ENCODE peak calls at places on chromosomes 12 and 14, in seven cellular contexts. One of them, this sample, is unnamed.

GRCh38 chr12:125081427-125081826 is 16.2 kb downstream of the AACS start:
- DNase-seq in HCT116: no peak
- DNase-seq in K562: no peak
- DNase-seq in HepG2: no peak
- DNase-seq in H1: no peak
- DNase-seq in SK-N-SH: no peak
- DNase-seq in GM12878: no peak
- DNase-seq in this sample: no peak

GRCh38 chr14:90491868-90492560 is 95.2 kb downstream of the CALM1 start:
- DNase-seq in HCT116: no peak
- DNase-seq in K562: peak; percentile 1
- DNase-seq in HepG2: no peak
- DNase-seq in H1: no peak
- DNase-seq in SK-N-SH: peak; percentile 70
- DNase-seq in GM12878: no peak
- DNase-seq in this sample: no peak

GRCh38 chr12:2344892-2345291 is 292.1 kb downstream of the CACNA1C start:
- DNase-seq in HCT116: no peak
- DNase-seq in K562: no peak
- DNase-seq in HepG2: no peak
- DNase-seq in H1: no peak
- DNase-seq in SK-N-SH: no peak
- DNase-seq in GM12878: no peak
- DNase-seq in this sample: no peak

GRCh38 chr12:125098676-125099406 is 33.6 kb downstream of the AACS start:
- DNase-seq in HCT116: no peak
- DNase-seq in K562: no peak
- DNase-seq in HepG2: no peak
- DNase-seq in H1: no peak
- DNase-seq in SK-N-SH: no peak
- DNase-seq in GM12878: no peak
- DNase-seq in this sample: no peak

GRCh38 chr12:113005759-113006158 is 27.4 kb downstream of the OAS2 start:
- DNase-seq in HCT116: peak; percentile 4
- DNase-seq in K562: peak; percentile 41
- DNase-seq in HepG2: no peak
- DNase-seq in H1: no peak
- DNase-seq in SK-N-SH: peak; percentile 40
- DNase-seq in GM12878: no peak
- DNase-seq in this sample: no peak

GRCh38 chr14:92813201-92813600 is 19.1 kb downstream of the GOLGA5 start:
- DNase-seq in HCT116: no peak
- DNase-seq in K562: no peak
- DNase-seq in HepG2: no peak
- DNase-seq in H1: no peak
- DNase-seq in SK-N-SH: no peak
- DNase-seq in GM12878: no peak
- DNase-seq in this sample: no peak

GRCh38 chr12:65536876-65537661 is 258.6 kb downstream of the MSRB3 start:
- DNase-seq in HCT116: peak; percentile 100
- DNase-seq in K562: no peak
- DNase-seq in HepG2: no peak
- DNase-seq in H1: no peak
- DNase-seq in SK-N-SH: no peak
- DNase-seq in GM12878: no peak
- DNase-seq in this sample: no peak

GRCh38 chr14:69538766-69539165 is 35.9 kb downstream of the CCDC177 start:
- DNase-seq in HCT116: no peak
- DNase-seq in K562: no peak
- DNase-seq in HepG2: no peak
- DNase-seq in H1: no peak
- DNase-seq in SK-N-SH: no peak
- DNase-seq in GM12878: no peak
- DNase-seq in this sample: no peak

GRCh38 chr14:51996148-51996746 is 6.9 kb downstream of the RTRAF start:
- DNase-seq in HCT116: no peak
- DNase-seq in K562: no peak
- DNase-seq in HepG2: no peak
- DNase-seq in H1: no peak
- DNase-seq in SK-N-SH: no peak
- DNase-seq in GM12878: no peak
- DNase-seq in this sample: peak; percentile 41

GRCh38 chr14:91280129-91280528 is 35.6 kb upstream of the GPR68 start:
- DNase-seq in HCT116: no peak
- DNase-seq in K562: no peak
- DNase-seq in HepG2: no peak
- DNase-seq in H1: no peak
- DNase-seq in SK-N-SH: no peak
- DNase-seq in GM12878: no peak
- DNase-seq in this sample: no peak

GRCh38 chr12:62762645-62763044 is 172.3 kb downstream of the PPM1H start:
- DNase-seq in HCT116: no peak
- DNase-seq in K562: no peak
- DNase-seq in HepG2: no peak
- DNase-seq in H1: no peak
- DNase-seq in SK-N-SH: no peak
- DNase-seq in GM12878: no peak
- DNase-seq in this sample: no peak

GRCh38 chr14:103867523-103867953 is 20.2 kb upstream of the PPP1R13B start:
- DNase-seq in HCT116: no peak
- DNase-seq in K562: no peak
- DNase-seq in HepG2: no peak
- DNase-seq in H1: peak; percentile 50
- DNase-seq in SK-N-SH: peak; percentile 45
- DNase-seq in GM12878: no peak
- DNase-seq in this sample: no peak

GRCh38 chr14:21039585-21040369 is 2.4 kb upstream of the RNASE7 start:
- DNase-seq in HCT116: peak; percentile 41
- DNase-seq in K562: no peak
- DNase-seq in HepG2: peak; percentile 85
- DNase-seq in H1: peak; percentile 53
- DNase-seq in SK-N-SH: peak; percentile 56
- DNase-seq in GM12878: no peak
- DNase-seq in this sample: peak; percentile 79

GRCh38 chr14:76867536-76868452 is 41.6 kb downstream of the LRRC74A start:
- DNase-seq in HCT116: no peak
- DNase-seq in K562: no peak
- DNase-seq in HepG2: no peak
- DNase-seq in H1: no peak
- DNase-seq in SK-N-SH: no peak
- DNase-seq in GM12878: no peak
- DNase-seq in this sample: no peak

GRCh38 chr12:104746689-104747088 is 211.4 kb downstream of the SLC41A2 start:
- DNase-seq in HCT116: no peak
- DNase-seq in K562: no peak
- DNase-seq in HepG2: no peak
- DNase-seq in H1: no peak
- DNase-seq in SK-N-SH: no peak
- DNase-seq in GM12878: no peak
- DNase-seq in this sample: no peak

GRCh38 chr14:33612184-33612479 is 338.7 kb downstream of the EGLN3 start:
- DNase-seq in HCT116: no peak
- DNase-seq in K562: no peak
- DNase-seq in HepG2: no peak
- DNase-seq in H1: no peak
- DNase-seq in SK-N-SH: no peak
- DNase-seq in GM12878: no peak
- DNase-seq in this sample: no peak

GRCh38 chr12:79874665-79875064 is 60.2 kb downstream of the PPP1R12A start:
- DNase-seq in HCT116: no peak
- DNase-seq in K562: no peak
- DNase-seq in HepG2: no peak
- DNase-seq in H1: no peak
- DNase-seq in SK-N-SH: no peak
- DNase-seq in GM12878: no peak
- DNase-seq in this sample: no peak
- TF ChIP-seq JUND in HCT116: no peak
- TF ChIP-seq JUND in K562: no peak
- TF ChIP-seq JUND in HepG2: no peak
- TF ChIP-seq JUND in H1: no peak
- TF ChIP-seq JUND in SK-N-SH: no peak
- TF ChIP-seq JUND in GM12878: no peak
- TF ChIP-seq JUND in this sample: no peak

DNA sequence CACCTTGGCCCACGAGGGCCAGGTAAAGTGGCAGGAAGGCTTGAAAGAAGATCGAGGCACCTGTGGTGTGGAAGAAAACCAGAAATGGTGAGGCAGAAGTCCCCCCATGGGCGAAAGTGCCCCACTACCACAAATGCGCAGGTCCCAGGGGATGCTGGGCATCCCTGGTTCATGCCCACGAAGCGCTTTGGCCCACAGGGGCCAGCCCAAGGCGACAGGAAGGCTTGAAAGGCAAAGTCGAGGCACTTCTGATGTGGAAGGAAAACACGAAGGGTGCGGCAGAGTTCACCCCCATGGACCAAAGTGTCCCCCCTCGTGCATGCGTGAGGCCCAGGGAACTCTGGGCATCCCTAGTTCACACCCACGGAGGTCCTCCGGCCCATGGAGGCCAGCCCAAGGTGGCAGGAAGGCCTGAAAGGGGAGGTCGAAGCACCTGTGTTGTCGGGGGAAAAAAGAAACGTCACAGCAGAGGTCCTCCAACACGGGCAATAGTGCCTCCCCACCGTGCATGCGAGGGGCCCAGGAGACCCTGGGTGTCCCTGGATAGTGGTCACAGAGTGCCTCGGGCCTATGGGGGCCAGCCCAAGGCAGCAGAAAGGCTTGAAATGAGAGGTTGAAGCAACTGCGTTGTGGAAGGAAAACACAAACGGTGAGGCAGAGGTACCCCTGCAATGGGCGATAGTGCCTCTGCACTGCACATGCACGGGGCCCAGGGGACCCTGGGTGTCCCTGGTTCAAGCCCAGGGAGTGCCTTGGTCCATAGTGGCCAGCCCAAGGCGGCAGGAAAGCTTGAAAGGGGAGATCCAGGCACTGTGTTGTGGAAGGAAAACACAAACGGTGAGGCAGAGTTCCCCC is 373.9 kb downstream of the ALG10 start:
- DNase-seq in HCT116: no peak
- DNase-seq in K562: peak; percentile 3
- DNase-seq in HepG2: no peak
- DNase-seq in H1: peak; percentile 3
- DNase-seq in SK-N-SH: peak; percentile 1
- DNase-seq in GM12878: no peak
- DNase-seq in this sample: no peak
- TF ChIP-seq JUND in HCT116: no peak
- TF ChIP-seq JUND in K562: no peak
- TF ChIP-seq JUND in HepG2: no peak
- TF ChIP-seq JUND in H1: no peak
- TF ChIP-seq JUND in SK-N-SH: no peak
- TF ChIP-seq JUND in GM12878: no peak
- TF ChIP-seq JUND in this sample: no peak

GRCh38 chr14:104974146-104974541 is 4.0 kb downstream of the AHNAK2 start:
- DNase-seq in HCT116: no peak
- DNase-seq in K562: no peak
- DNase-seq in HepG2: no peak
- DNase-seq in H1: no peak
- DNase-seq in SK-N-SH: no peak
- DNase-seq in GM12878: no peak
- DNase-seq in this sample: no peak

GRCh38 chr14:104971447-104972240 is 6.5 kb downstream of the AHNAK2 start:
- DNase-seq in HCT116: no peak
- DNase-seq in K562: no peak
- DNase-seq in HepG2: no peak
- DNase-seq in H1: no peak
- DNase-seq in SK-N-SH: no peak
- DNase-seq in GM12878: no peak
- DNase-seq in this sample: no peak

GRCh38 chr14:104974665-104975390 is 3.3 kb downstream of the AHNAK2 start:
- DNase-seq in HCT116: no peak
- DNase-seq in K562: no peak
- DNase-seq in HepG2: no peak
- DNase-seq in H1: no peak
- DNase-seq in SK-N-SH: no peak
- DNase-seq in GM12878: no peak
- DNase-seq in this sample: no peak

GRCh38 chr14:104972301-104973211 is 5.6 kb downstream of the AHNAK2 start:
- DNase-seq in HCT116: peak; percentile 86
- DNase-seq in K562: no peak
- DNase-seq in HepG2: no peak
- DNase-seq in H1: no peak
- DNase-seq in SK-N-SH: no peak
- DNase-seq in GM12878: no peak
- DNase-seq in this sample: peak; percentile 87

GRCh38 chr14:104973215-104974145 is 4.7 kb downstream of the AHNAK2 start:
- DNase-seq in HCT116: peak; percentile 98
- DNase-seq in K562: no peak
- DNase-seq in HepG2: no peak
- DNase-seq in H1: no peak
- DNase-seq in SK-N-SH: no peak
- DNase-seq in GM12878: no peak
- DNase-seq in this sample: no peak
- TF ChIP-seq JUND in HCT116: no peak
- TF ChIP-seq JUND in K562: no peak
- TF ChIP-seq JUND in HepG2: no peak
- TF ChIP-seq JUND in H1: no peak
- TF ChIP-seq JUND in SK-N-SH: peak; percentile 95
- TF ChIP-seq JUND in GM12878: no peak
- TF ChIP-seq JUND in this sample: no peak

DNA sequence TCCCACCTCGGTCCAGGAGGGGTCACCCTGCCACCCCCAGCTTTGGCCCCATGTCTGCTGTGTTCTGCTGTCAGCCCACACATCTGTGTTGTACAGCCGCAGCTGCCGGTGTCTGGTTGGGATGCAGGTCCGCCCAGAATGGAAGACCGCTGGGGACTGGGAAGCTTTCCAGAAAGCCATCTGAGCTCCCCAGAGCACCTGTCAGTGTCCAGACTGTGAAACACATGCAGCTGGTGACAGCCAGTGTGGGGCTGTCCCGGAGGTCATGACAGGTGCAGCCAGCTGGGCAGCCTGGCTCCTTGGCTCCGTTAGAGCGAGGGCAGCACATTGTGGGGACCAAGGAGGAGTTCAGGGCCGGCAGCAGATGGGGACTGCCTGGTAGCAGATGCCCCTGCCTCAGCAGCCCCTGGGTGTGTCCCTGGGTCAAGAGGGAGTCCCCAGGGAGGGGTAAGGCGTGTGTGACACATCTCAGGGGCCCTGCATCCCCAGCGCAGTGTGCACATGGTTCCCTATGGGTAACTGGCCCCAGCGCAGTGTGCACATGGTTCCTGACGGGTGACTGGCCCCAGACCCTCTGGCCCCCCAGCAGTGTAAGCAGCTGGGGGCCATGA is 16.4 kb downstream of the CEP170B start:
- DNase-seq in HCT116: no peak
- DNase-seq in K562: no peak
- DNase-seq in HepG2: no peak
- DNase-seq in H1: no peak
- DNase-seq in SK-N-SH: peak; percentile 75
- DNase-seq in GM12878: no peak
- DNase-seq in this sample: no peak
- TF ChIP-seq JUND in HCT116: no peak
- TF ChIP-seq JUND in K562: no peak
- TF ChIP-seq JUND in HepG2: no peak
- TF ChIP-seq JUND in H1: no peak
- TF ChIP-seq JUND in SK-N-SH: no peak
- TF ChIP-seq JUND in GM12878: no peak
- TF ChIP-seq JUND in this sample: no peak

DNA sequence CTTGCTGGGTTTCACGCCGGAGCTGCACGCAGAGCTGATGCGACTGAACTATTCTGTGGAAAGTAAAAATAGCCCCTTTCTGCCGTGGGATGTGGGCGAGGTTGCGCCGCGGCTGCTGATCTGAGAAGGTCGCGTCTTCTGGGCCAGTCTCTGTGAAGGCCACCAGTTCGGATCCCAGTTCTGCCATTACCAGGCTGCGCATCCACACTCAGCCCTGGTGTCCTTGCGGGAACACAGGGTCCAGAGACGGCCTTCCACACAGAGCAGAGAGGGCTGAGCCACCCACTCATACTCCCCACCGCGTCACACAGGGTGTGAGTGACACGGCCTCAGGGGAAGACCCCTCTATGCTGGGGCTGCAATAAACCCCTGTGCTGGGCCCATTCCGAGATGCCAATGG is 13.9 kb downstream of the GALNT9 start:
- DNase-seq in HCT116: no peak
- DNase-seq in K562: no peak
- DNase-seq in HepG2: no peak
- DNase-seq in H1: no peak
- DNase-seq in SK-N-SH: no peak
- DNase-seq in GM12878: no peak
- DNase-seq in this sample: no peak
- TF ChIP-seq JUND in HCT116: no peak
- TF ChIP-seq JUND in K562: no peak
- TF ChIP-seq JUND in HepG2: no peak
- TF ChIP-seq JUND in H1: no peak
- TF ChIP-seq JUND in SK-N-SH: no peak
- TF ChIP-seq JUND in GM12878: no peak
- TF ChIP-seq JUND in this sample: no peak